ENCODE peak calls at places on chromosomes 5 and 9, in ten cellular contexts. A is posterior cingulate gyrus, E is foreskin fibroblast, Q is hippocampal formation, Z is ovary, H is astrocyte of the hippocampus, Y is RPMI7951, M is Daoy, V is AG09309, G is thoracic aorta. X is an unnamed sample.

GRCh38 chr9:135530146-135530545 is 8.9 kb downstream of the LCN1 start:
- DNase-seq in A (no peak), E (no peak), Q (no peak), Z (no peak), H (no peak), Y (no peak), M (no peak), V (no peak), G (no peak), X (no peak)

GRCh38 chr5:65539827-65540226 is 23.1 kb downstream of the CENPK start:
- DNase-seq in A (no peak), E (no peak), Q (no peak), Z (no peak), H (no peak), Y (peak), M (peak), V (no peak), G (no peak), X (no peak)

GRCh38 chr5:119302916-119303897 is 52.6 kb upstream of the TNFAIP8 start:
- DNase-seq in A (no peak), E (peak), Q (no peak), Z (no peak), H (peak), Y (peak), M (peak), V (peak), G (peak), X (peak)

GRCh38 chr9:93686127-93686879 is 109.9 kb downstream of the PHF2 start:
- DNase-seq in A (no peak), E (no peak), Q (no peak), Z (peak), H (no peak), Y (no peak), M (no peak), V (no peak), G (no peak), X (no peak)

GRCh38 chr5:17269201-17269600 is 51.8 kb downstream of the BASP1 start:
- DNase-seq in A (no peak), E (no peak), Q (no peak), Z (no peak), H (no peak), Y (no peak), M (no peak), V (no peak), G (no peak), X (no peak)

GRCh38 chr9:127806871-127807270 is 4.2 kb downstream of the FPGS start:
- DNase-seq in A (no peak), E (no peak), Q (no peak), Z (no peak), H (no peak), Y (no peak), M (no peak), V (no peak), G (no peak), X (no peak)

GRCh38 chr9:124392855-124393460 is 22.3 kb downstream of the PSMB7 start:
- DNase-seq in A (peak), E (peak), Q (peak), Z (no peak), H (peak), Y (peak), M (peak), V (peak), G (no peak), X (peak)

GRCh38 chr9:112241491-112241890 is 66.4 kb upstream of the SUSD1 start:
- DNase-seq in A (no peak), E (no peak), Q (no peak), Z (no peak), H (no peak), Y (no peak), M (no peak), V (no peak), G (no peak), X (no peak)

GRCh38 chr5:14871084-14871572 is 450 bp downstream of the ANKH start:
- DNase-seq in A (peak), E (no peak), Q (no peak), Z (peak), H (no peak), Y (no peak), M (peak), V (no peak), G (no peak), X (no peak)

GRCh38 chr9:121744002-121744686 is 92.7 kb downstream of the DAB2IP start:
- DNase-seq in A (peak), E (no peak), Q (peak), Z (peak), H (peak), Y (peak), M (peak), V (peak), G (no peak), X (no peak)